ENCODE peak calls at places on chromosomes 4 and X, in eight cellular contexts. X, M, R, Y, S, V, J and T are unnamed samples. For H3K36me3, the result is how much of the 10 kb centered on the place peaks cover.

GRCh38 chr4:186039697-186040096 is 29.3 kb upstream of the TLR3 start:
- DNase-seq in J (no peak), S (no peak), R (no peak), X (no peak), Y (no peak), V (no peak), M (no peak), T (peak)

GRCh38 chr4:1479454-1479853 is 73.2 kb upstream of the NKX1-1 start:
- DNase-seq in M (no peak), J (no peak), X (no peak), Y (no peak), R (no peak), S (no peak), V (peak), T (no peak)

GRCh38 chr4:5759236-5760075 is 48.5 kb downstream of the EVC start:
- DNase-seq in X (no peak), V (no peak), S (no peak), J (no peak), R (no peak), M (no peak), Y (no peak), T (no peak)

GRCh38 chr4:105613326-105613725 is 60.9 kb downstream of the ARHGEF38 start:
- DNase-seq in S (no peak), R (no peak), V (no peak), X (no peak), Y (no peak), J (peak), M (no peak), T (peak)

GRCh38 chr4:56651071-56651384 is 30.1 kb downstream of the HOPX start:
- DNase-seq in M (no peak), X (no peak), V (no peak), Y (no peak), S (no peak), R (no peak), J (no peak), T (no peak)

GRCh38 chrX:67558267-67558666 is 14.4 kb downstream of the AR start:
- DNase-seq in Y (peak), X (no peak), M (no peak), J (no peak), R (no peak), S (no peak), V (no peak), T (no peak)

GRCh38 chr4:25129926-25130325 is 30.3 kb downstream of the SEPSECS start:
- DNase-seq in R (peak), J (peak), M (no peak), X (no peak), V (no peak), Y (no peak), S (no peak), T (no peak)

GRCh38 chr4:56908206-56909082 is 744 bp downstream of the REST start:
- DNase-seq in Y (peak), S (no peak), X (peak), M (peak), R (peak), V (peak), J (peak), T (peak)

GRCh38 chrX:103376118-103376978 is at the start of gene BEX3:
- DNase-seq in R (peak), M (peak), Y (peak), J (peak), X (no peak), S (no peak), V (peak), T (peak)

GRCh38 chrX:100745205-100745604 is 13.3 kb upstream of the SYTL4 start:
- DNase-seq in X (no peak), J (no peak), S (no peak), M (no peak), V (no peak), R (no peak), Y (peak), T (no peak)

GRCh38 chr4:40478215-40478614 is 143.1 kb downstream of the CHRNA9 start:
- DNase-seq in Y (no peak), S (no peak), V (no peak), R (no peak), M (no peak), X (no peak), J (no peak), T (no peak)

GRCh38 chrX:122055979-122056715 is 1008.7 kb downstream of the GLUD2 start:
- DNase-seq in R (no peak), J (no peak), V (no peak), Y (no peak), M (no peak), X (no peak), S (no peak), T (no peak)

GRCh38 chr4:154332681-154333421 is 158.7 kb downstream of the DCHS2 start:
- DNase-seq in S (no peak), M (peak), R (peak), Y (no peak), V (peak), J (peak), X (no peak), T (no peak)

GRCh38 chr4:24001945-24002640 is 112.2 kb upstream of the PPARGC1A start:
- DNase-seq in M (no peak), R (no peak), V (no peak), J (peak), X (no peak), Y (no peak), S (no peak), T (no peak)

GRCh38 chrX:3175659-3176438 is 134.6 kb downstream of the ARSF start:
- DNase-seq in X (no peak), S (no peak), Y (no peak), V (no peak), J (peak), R (peak), M (no peak), T (no peak)

GRCh38 chr4:41418444-41418843 is 119.5 kb upstream of the LIMCH1 start:
- DNase-seq in J (peak), V (peak), R (peak), Y (no peak), M (no peak), X (peak), S (no peak), T (peak)

GRCh38 chrX:19739683-19740082 is 147.7 kb downstream of the SH3KBP1 start:
- DNase-seq in J (peak), X (peak), Y (peak), M (peak), S (peak), V (peak), R (peak), T (peak)

GRCh38 chrX:120739300-120739699 is 109.4 kb upstream of the C1GALT1C1 start:
- DNase-seq in V (no peak), R (no peak), M (no peak), S (no peak), X (no peak), Y (no peak), J (no peak), T (no peak)

GRCh38 chrX:69032601-69033000 is 132.7 kb downstream of the PJA1 start:
- DNase-seq in S (peak), X (peak), J (peak), Y (no peak), R (peak), M (no peak), V (peak), T (peak)

GRCh38 chrX:11365426-11365825 is 72.2 kb downstream of the AMELX start:
- DNase-seq in S (no peak), R (no peak), J (no peak), M (no peak), V (no peak), X (no peak), Y (no peak), T (no peak)

GRCh38 chr4:41935652-41936021 is 408 bp downstream of the TMEM33 start:
- DNase-seq in X (peak), M (no peak), R (peak), J (no peak), V (no peak), Y (no peak), S (peak), T (peak)

GRCh38 chrX:3651272-3651671 is 62.2 kb downstream of the PRKX start:
- DNase-seq in S (peak), V (no peak), M (no peak), J (peak), X (peak), Y (peak), R (peak), T (peak)

GRCh38 chr4:70721747-70722146 is at the start of gene RUFY3:
- DNase-seq in M (no peak), R (peak), V (no peak), J (peak), S (no peak), Y (no peak), X (no peak), T (no peak)

GRCh38 chrX:37423864-37424569 is 74.9 kb downstream of the PRRG1 start:
- DNase-seq in V (no peak), S (no peak), Y (peak), J (peak), X (no peak), M (no peak), R (peak), T (peak)

GRCh38 chr4:16752150-16752549 is 146.3 kb downstream of the LDB2 start:
- DNase-seq in Y (peak), R (peak), V (no peak), S (no peak), X (no peak), M (no peak), J (no peak), T (peak)
- TF ChIP-seq CTCF in Y (no peak), R (peak), V (peak), S (peak), X (no peak), M (no peak), J (no peak), T (peak)

GRCh38 chrX:102341867-102342266 is 94.9 kb downstream of the NXF2 start:
- DNase-seq in R (no peak), M (no peak), Y (no peak), S (no peak), V (no peak), J (no peak), X (no peak), T (peak)

GRCh38 chrX:102345916-102346315 is 93.9 kb downstream of the NXF2B start:
- DNase-seq in V (peak), S (no peak), R (peak), Y (peak), X (peak), M (peak), J (peak), T (peak)
- H3K36me3 ChIP-seq in V (under half), S (under half), R (under half), Y (under half), X (under half), M (under half), J (under half), T (under half)

DNA sequence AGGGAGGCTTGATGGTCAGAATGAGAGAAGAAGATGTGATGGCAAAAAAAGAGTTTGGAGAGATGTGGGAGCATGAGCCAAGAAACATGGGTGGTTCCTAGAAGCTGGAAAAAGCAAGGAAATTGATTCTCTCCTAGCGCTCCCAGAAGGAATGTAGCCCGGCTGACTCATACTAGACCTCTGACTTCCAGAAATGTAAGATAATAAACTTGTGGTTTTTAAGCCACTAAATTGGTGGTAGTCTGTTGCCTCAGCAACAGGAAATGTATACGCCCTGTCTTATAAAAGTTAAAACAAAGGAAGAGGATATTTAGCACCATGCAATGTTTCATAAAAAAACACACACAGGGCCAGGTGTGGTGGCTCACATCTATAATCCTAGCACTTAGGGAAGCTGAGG is 182.7 kb upstream of the PCDH7 start:
- DNase-seq in Y (peak), X (peak), V (no peak), R (peak), S (peak), M (peak), J (peak), T (peak)
- H3K9ac ChIP-seq in Y (no peak), X (no peak), V (no peak), R (no peak), S (no peak), M (no peak), J (no peak), T (no peak)

DNA sequence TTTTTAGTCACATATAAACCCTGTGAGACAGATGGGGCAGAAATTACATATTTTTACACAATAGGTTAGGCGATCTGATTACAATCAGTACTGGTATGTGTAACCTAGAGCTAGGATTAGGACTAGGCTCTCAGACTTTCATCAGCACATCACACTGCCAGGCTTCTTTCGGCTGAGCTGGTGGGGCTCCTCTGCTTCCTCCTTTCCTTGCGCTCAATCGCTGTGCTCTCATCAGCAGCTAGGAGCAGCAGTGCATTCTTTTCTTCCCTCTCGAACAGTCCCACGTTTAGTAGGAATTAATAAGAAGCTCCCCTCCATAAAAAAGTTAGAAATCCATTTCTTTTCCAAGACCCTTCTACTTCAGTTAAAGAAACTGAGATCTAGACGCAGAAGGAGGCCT is 350.4 kb downstream of the SPRY1 start:
- DNase-seq in X (no peak), M (no peak), J (no peak), R (no peak), Y (no peak), S (no peak), V (peak), T (no peak)
- TF ChIP-seq CTCF in X (no peak), M (no peak), J (peak), R (no peak), Y (no peak), S (no peak), V (peak), T (no peak)